ENCODE peak calls at places on chromosomes 5 and 9, in six cellular contexts. U is fibroblast of mammary gland, N is H1, I is choroid plexus epithelial cell, O is PC-9, J is mammary epithelial cell. X is an unnamed sample.

GRCh38 chr5:153654444-153654843 is 164.0 kb downstream of the GRIA1 start:
- DNase-seq in U (peak), N (no peak), I (no peak), O (no peak), J (peak), X (no peak)

GRCh38 chr5:17772232-17772631 is 138.0 kb downstream of the TAF11L14 start:
- DNase-seq in U (no peak), N (no peak), I (no peak), O (no peak), J (no peak), X (no peak)

GRCh38 chr5:7078901-7079300 is 317.0 kb upstream of the ADCY2 start:
- DNase-seq in U (no peak), N (peak), I (no peak), O (no peak), J (no peak), X (peak)

GRCh38 chr9:135794057-135794335 is 92.0 kb downstream of the KCNT1 start:
- DNase-seq in U (no peak), N (no peak), I (no peak), O (no peak), J (no peak), X (no peak)

GRCh38 chr9:80787636-80788035 is 901.7 kb downstream of the TLE1 start:
- DNase-seq in U (no peak), N (no peak), I (no peak), O (no peak), J (peak), X (no peak)

GRCh38 chr5:10370931-10371330 is 17.4 kb downstream of the MARCHF6 start:
- DNase-seq in U (no peak), N (no peak), I (no peak), O (no peak), J (no peak), X (no peak)

GRCh38 chr9:101212661-101213060 is 172.1 kb downstream of the BAAT start:
- DNase-seq in U (no peak), N (no peak), I (no peak), O (no peak), J (no peak), X (no peak)

GRCh38 chr9:91048739-91049138 is 247.1 kb downstream of the SYK start:
- DNase-seq in U (no peak), N (peak), I (no peak), O (no peak), J (no peak), X (no peak)

GRCh38 chr5:142317673-142318261 is 7.1 kb downstream of the SPRY4 start:
- DNase-seq in U (peak), N (no peak), I (peak), O (no peak), J (no peak), X (no peak)

GRCh38 chr9:72030762-72031161 is 29.7 kb downstream of the C9orf57 start:
- DNase-seq in U (no peak), N (no peak), I (no peak), O (no peak), J (no peak), X (no peak)

GRCh38 chr5:55610518-55610917 is 75.8 kb upstream of the PLPP1 start:
- DNase-seq in U (no peak), N (no peak), I (no peak), O (no peak), J (no peak), X (no peak)

GRCh38 chr9:84670801-84671153 is 1.2 kb downstream of the NTRK2 start:
- DNase-seq in U (no peak), N (no peak), I (no peak), O (no peak), J (no peak), X (no peak)
- H3K4me3 ChIP-seq in U (no peak), N (peak), I (no peak), O (no peak), J (no peak), X (no peak)

DNA sequence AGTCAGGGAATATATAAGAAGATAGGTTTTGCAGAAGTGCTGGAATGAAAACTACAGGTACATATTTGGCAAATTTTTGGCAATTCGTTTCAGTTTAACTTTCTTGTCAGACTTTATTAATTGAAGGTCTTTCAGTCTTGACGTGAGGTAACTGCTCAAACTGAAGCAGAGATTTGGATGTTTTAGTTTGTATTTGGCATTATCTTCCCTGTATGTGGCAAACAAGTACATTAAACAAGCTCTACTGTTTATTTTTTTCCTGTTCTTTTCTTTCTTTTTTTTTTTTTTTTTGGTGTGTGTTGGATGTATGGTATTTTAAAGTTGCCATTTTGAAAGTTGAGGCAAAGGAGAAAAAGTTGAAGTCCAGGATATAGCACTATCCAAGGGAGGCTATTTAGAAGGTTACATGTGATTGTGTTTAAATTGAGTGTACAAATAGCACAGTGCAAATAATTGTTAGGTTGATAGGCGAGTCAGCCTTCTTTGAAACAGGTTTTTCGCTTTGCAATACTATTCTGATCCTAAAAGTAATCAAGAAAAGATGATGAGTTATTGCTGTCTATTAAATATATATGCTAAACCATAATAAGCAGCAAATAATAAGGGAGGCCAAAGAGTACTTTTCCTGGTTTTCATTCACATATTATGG is 2.2 kb downstream of the PBX3 start:
- DNase-seq in U (no peak), N (no peak), I (no peak), O (no peak), J (peak), X (no peak)
- H3K4me3 ChIP-seq in U (peak), N (peak), I (peak), O (no peak), J (peak), X (peak)

GRCh38 chr9:121285835-121286687 is 18.1 kb downstream of the GSN start:
- DNase-seq in U (peak), N (peak), I (peak), O (peak), J (peak), X (peak)
- H3K4me3 ChIP-seq in U (no peak), N (no peak), I (no peak), O (peak), J (no peak), X (no peak)

GRCh38 chr9:16197578-16198370 is 644.9 kb downstream of the CCDC171 start:
- DNase-seq in U (no peak), N (no peak), I (no peak), O (no peak), J (no peak), X (no peak)
- H3K4me3 ChIP-seq in U (no peak), N (no peak), I (no peak), O (no peak), J (no peak), X (no peak)

GRCh38 chr5:152601806-152602467 is 196.9 kb upstream of the NMUR2 start:
- DNase-seq in U (no peak), N (no peak), I (no peak), O (no peak), J (no peak), X (no peak)
- H3K4me3 ChIP-seq in U (no peak), N (no peak), I (no peak), O (no peak), J (no peak), X (no peak)

DNA sequence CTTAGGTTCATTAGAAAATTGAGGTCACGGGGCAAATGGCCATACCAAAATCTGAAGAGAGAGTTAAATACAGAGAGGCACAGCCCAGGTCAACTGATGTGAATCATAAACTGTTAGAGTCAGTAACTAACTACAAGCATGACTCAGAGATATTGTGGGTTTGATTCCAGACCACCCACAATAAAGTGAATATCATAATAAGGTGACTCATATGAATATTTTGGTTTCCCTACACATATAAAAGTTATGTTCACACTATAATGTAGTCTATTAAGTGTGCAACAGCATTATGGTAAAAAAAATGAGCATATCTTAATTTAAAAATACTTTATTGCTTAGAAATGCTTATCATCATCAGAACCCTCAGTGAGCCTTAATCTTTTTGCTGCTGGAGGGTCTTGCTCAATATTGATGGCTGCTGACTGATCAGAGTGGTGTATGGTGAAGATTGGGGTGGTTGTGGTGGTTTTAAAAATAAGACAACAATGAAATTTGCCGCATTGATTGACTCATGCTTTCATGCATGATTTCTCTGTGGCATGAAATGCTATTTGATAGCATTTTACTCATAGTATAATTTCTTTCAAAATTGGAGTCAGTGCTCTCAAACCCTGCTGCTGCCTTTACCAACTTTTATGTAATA is 53.1 kb upstream of the EDIL3 start:
- DNase-seq in U (peak), N (no peak), I (peak), O (no peak), J (peak), X (no peak)
- H3K4me3 ChIP-seq in U (no peak), N (no peak), I (no peak), O (no peak), J (no peak), X (no peak)

X was measured in WERI-Rb-1.